ENCODE peak calls at places on chromosomes 5 and 9, in eight cellular contexts. X is MM.1S, J is SK-N-SH, N is HCT116, Z is hepatocyte, T is neural progenitor cell, I is GM23338, K is OCI-LY7. Y is an unnamed sample.

GRCh38 chr5:627840-628239 is 15.7 kb downstream of the CEP72 start:
- DNase-seq in I (no peak), X (no peak), K (no peak), J (no peak), T (no peak), Z (no peak), N (no peak), Y (no peak)

GRCh38 chr9:4206718-4207117 is 93.2 kb downstream of the GLIS3 start:
- DNase-seq in X (no peak), T (no peak), N (no peak), Z (no peak), K (no peak), J (no peak), I (no peak), Y (no peak)

GRCh38 chr5:57956606-57957005 is 474.0 kb upstream of the ACTBL2 start:
- DNase-seq in K (no peak), J (no peak), X (no peak), N (no peak), Z (no peak), I (no peak), T (no peak), Y (no peak)

GRCh38 chr9:117723986-117724654 is 19.9 kb downstream of the TLR4 start:
- DNase-seq in T (no peak), N (no peak), I (no peak), K (no peak), X (no peak), Z (no peak), J (no peak), Y (no peak)

GRCh38 chr5:61626639-61627282 is 294.7 kb downstream of the ZSWIM6 start:
- DNase-seq in Z (no peak), N (no peak), T (no peak), I (no peak), X (no peak), J (no peak), K (no peak), Y (no peak)

GRCh38 chr9:122865300-122865699 is 36.9 kb upstream of the PDCL start:
- DNase-seq in T (no peak), Z (no peak), I (no peak), N (no peak), J (no peak), X (no peak), K (no peak), Y (no peak)

GRCh38 chr5:32507738-32508434 is 63.3 kb upstream of the ZFR start:
- DNase-seq in T (no peak), N (no peak), Z (no peak), J (no peak), K (no peak), X (no peak), I (no peak), Y (peak)

GRCh38 chr5:157761690-157762611 is 18.4 kb downstream of the LSM11 start:
- DNase-seq in K (peak), Z (peak), J (peak), T (peak), X (peak), I (peak), N (peak), Y (peak)

GRCh38 chr9:90523953-90524352 is 118.7 kb downstream of the DIRAS2 start:
- DNase-seq in X (no peak), N (no peak), Z (no peak), J (peak), K (no peak), I (no peak), T (no peak), Y (no peak)

GRCh38 chr5:32304622-32305021 is 8.1 kb downstream of the MTMR12 start:
- DNase-seq in Z (no peak), T (no peak), X (no peak), I (no peak), J (no peak), N (no peak), K (peak), Y (no peak)

GRCh38 chr5:65986050-65986451 is 59.7 kb downstream of the ERBIN start:
- DNase-seq in X (no peak), Z (no peak), I (no peak), N (no peak), K (no peak), T (no peak), J (no peak), Y (peak)

GRCh38 chr9:37920471-37921167 is 16.7 kb upstream of the SLC25A51 start:
- DNase-seq in I (peak), J (no peak), X (peak), T (peak), Z (peak), N (no peak), K (peak), Y (no peak)

GRCh38 chr5:167970002-167970401 is 321.4 kb upstream of the WWC1 start:
- DNase-seq in I (no peak), J (no peak), X (no peak), Z (no peak), T (no peak), N (no peak), K (no peak), Y (no peak)

GRCh38 chr5:80712914-80713313 is 58.1 kb upstream of the DHFR start:
- DNase-seq in J (no peak), X (no peak), T (no peak), K (no peak), Z (no peak), N (no peak), I (no peak), Y (no peak)

GRCh38 chr5:179219661-179220620 is 125.3 kb downstream of the ADAMTS2 start:
- DNase-seq in T (no peak), X (no peak), N (no peak), Z (no peak), I (no peak), K (no peak), J (no peak), Y (no peak)

GRCh38 chr5:21919417-21920022 is 933.6 kb downstream of the CDH12 start:
- DNase-seq in J (peak), N (no peak), Z (peak), X (peak), I (peak), T (peak), K (peak), Y (peak)

DNA sequence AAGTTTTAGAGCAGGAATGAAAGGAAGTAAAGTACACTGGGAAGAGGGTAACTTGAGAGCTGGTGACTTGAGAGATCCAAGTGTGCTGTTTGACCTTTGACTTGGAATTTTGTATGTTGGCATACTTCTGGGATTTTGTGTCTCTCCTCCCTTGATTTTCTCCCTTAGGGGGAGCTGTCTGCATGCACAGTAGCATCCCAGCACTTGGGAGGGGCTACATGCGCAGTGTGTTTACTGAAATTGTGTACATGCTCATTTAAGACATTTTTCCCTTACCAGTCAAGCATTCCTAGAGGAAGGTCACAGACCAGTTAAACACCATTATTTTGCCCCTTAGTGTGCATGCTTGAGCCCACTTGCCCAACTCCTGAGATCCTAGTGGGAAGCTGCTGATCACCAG is 120.1 kb downstream of the ZNF622 start:
- DNase-seq in I (peak), T (peak), J (no peak), Z (no peak), K (no peak), N (no peak), X (no peak), Y (peak)
- TF ChIP-seq CTCF in I (peak), T (peak), J (peak), Z (no peak), K (peak), N (peak), X (no peak), Y (peak)

GRCh38 chr5:126970517-126971017 is 59.8 kb downstream of the MARCHF3 start:
- DNase-seq in K (no peak), T (no peak), J (no peak), I (no peak), X (no peak), N (no peak), Z (no peak), Y (peak)
- H2AFZ ChIP-seq in K (no peak), T (no peak), J (no peak), I (no peak), X (no peak), N (no peak), Z (no peak), Y (no peak)

GRCh38 chr5:169637856-169638190 is 748 bp downstream of the DOCK2 start:
- DNase-seq in X (peak), J (no peak), Z (no peak), K (peak), N (no peak), I (no peak), T (no peak), Y (no peak)

GRCh38 chr5:169634606-169635005 is 2.5 kb upstream of the DOCK2 start:
- DNase-seq in N (no peak), X (no peak), K (no peak), T (no peak), Z (no peak), J (no peak), I (no peak), Y (no peak)

GRCh38 chr5:169636477-169637084 is 494 bp upstream of the DOCK2 start:
- DNase-seq in N (no peak), Z (no peak), K (no peak), T (no peak), J (no peak), I (peak), X (no peak), Y (no peak)

GRCh38 chr5:169635933-169636332 is 1.1 kb upstream of the DOCK2 start:
- DNase-seq in X (no peak), T (no peak), N (no peak), J (no peak), I (no peak), Z (no peak), K (no peak), Y (no peak)

GRCh38 chr5:169637085-169637855 is at the start of gene DOCK2:
- DNase-seq in I (peak), T (peak), X (peak), J (no peak), K (peak), N (no peak), Z (no peak), Y (no peak)
- TF ChIP-seq EZH2phosphoT487 in I (no peak), T (no peak), X (no peak), J (no peak), K (no peak), N (no peak), Z (no peak), Y (no peak)

GRCh38 chr5:171387970-171388815 is 544 bp downstream of the NPM1 start:
- DNase-seq in N (no peak), K (peak), X (peak), Z (peak), J (peak), T (peak), I (peak), Y (peak)
- TF ChIP-seq CTCF in N (no peak), K (peak), X (no peak), Z (no peak), J (peak), T (no peak), I (no peak), Y (no peak)

GRCh38 chr5:120466337-120467006 is 2.4 kb downstream of the PRR16 start:
- DNase-seq in X (no peak), T (no peak), K (no peak), I (no peak), J (no peak), N (no peak), Z (no peak), Y (no peak)

GRCh38 chr5:120463026-120463770 is 902 bp upstream of the PRR16 start:
- DNase-seq in T (peak), I (no peak), N (no peak), J (no peak), X (no peak), K (no peak), Z (no peak), Y (no peak)

GRCh38 chr5:120465281-120465961 is 1.3 kb downstream of the PRR16 start:
- DNase-seq in Z (peak), T (peak), X (no peak), N (no peak), J (peak), K (no peak), I (peak), Y (peak)

GRCh38 chr5:120463991-120464626 is at the start of gene PRR16:
- DNase-seq in I (peak), Z (peak), X (peak), T (peak), J (peak), K (no peak), N (no peak), Y (peak)

GRCh38 chr5:120464627-120465280 is 654 bp downstream of the PRR16 start:
- DNase-seq in J (peak), X (no peak), T (peak), I (peak), N (no peak), Z (peak), K (no peak), Y (peak)
- H2AFZ ChIP-seq in J (peak), X (peak), T (peak), I (peak), N (no peak), Z (peak), K (no peak), Y (peak)

GRCh38 chr9:126700903-126701819 is 87.4 kb downstream of the LMX1B start:
- DNase-seq in K (no peak), T (peak), Z (no peak), N (no peak), X (no peak), J (peak), I (no peak), Y (no peak)

GRCh38 chr9:126704157-126704941 is 90.6 kb downstream of the LMX1B start:
- DNase-seq in X (no peak), J (peak), K (no peak), T (peak), N (peak), I (no peak), Z (peak), Y (peak)

GRCh38 chr9:126701820-126702500 is 88.2 kb downstream of the LMX1B start:
- DNase-seq in J (peak), N (no peak), I (no peak), Z (peak), T (no peak), X (no peak), K (no peak), Y (no peak)

GRCh38 chr9:126703330-126704156 is 89.8 kb downstream of the LMX1B start:
- DNase-seq in K (no peak), T (peak), X (no peak), Z (peak), I (no peak), N (no peak), J (peak), Y (no peak)

DNA sequence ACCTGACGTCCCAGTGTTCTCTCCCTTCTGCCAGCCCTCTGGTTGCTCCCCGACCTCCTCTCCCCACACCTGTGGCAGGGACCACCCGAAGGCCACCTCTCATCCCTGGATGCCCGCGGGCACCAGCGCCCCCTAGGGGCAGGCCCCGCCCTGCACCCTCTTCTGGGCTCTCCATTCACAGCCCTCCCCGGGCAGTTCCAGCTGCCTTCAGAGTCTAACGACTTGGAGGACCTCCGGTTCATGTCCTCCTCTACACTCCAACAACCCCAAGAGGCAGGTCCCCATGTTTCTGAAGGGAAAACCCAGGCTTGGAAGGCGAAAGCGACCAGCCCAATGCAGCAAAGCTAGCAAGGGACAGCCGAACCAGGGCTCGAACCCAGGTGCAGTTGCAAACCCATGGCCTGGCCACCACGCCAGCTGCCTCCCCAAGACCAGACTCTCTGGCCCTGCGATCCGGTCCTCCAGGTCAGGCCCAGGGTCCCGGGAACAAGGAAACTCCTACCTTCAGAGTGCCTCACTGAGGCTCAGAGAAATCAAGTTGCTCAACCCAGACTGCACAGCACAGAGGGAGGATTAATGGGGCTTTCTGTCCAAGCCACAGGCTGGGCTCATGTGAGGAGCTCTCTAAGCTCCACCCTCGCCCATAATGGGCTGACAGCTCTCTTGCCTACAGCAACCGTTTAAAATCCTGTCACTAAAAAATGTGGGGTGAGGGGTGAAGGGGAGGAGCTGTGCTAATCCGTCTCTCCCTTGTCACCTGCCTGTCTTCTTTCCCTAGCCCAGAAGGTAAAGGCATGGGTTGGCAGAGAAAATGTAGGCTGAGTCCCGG is 89.0 kb downstream of the LMX1B start:
- DNase-seq in Z (peak), N (no peak), J (peak), X (no peak), K (peak), I (peak), T (peak), Y (no peak)
- TF ChIP-seq EZH2phosphoT487 in Z (no peak), N (no peak), J (no peak), X (no peak), K (no peak), I (no peak), T (no peak), Y (no peak)

DNA sequence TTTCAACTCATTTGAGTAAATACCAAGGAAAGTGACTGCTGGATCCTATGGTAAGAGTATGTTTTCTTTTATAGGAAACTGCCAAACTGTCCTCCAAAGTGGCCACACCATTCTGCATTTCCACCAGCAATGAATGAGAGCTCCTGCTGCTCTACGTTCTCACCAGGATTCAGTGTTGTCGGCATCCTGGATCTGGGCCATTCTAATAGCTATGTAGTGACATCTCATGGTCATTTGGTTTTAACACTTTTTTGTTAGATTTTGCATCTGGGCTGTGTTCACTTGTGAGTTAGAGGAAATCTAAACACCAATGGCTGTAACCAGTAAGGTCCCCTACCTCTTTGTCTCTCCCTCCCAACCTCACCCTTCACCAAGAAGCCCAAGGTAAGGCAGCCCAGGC is 115.9 kb downstream of the ATPSCKMT start:
- DNase-seq in Z (no peak), X (no peak), I (peak), J (no peak), T (no peak), K (no peak), N (no peak), Y (peak)
- TF ChIP-seq CTCF in Z (no peak), X (no peak), I (peak), J (no peak), T (no peak), K (no peak), N (no peak), Y (peak)

Y was measured in PC-3.